ENCODE peak calls at places on chromosomes 12 and 14, in six cellular contexts. T, U, Z, Q, O and P are unnamed samples.

GRCh38 chr12:65637774-65638173 is 186.5 kb upstream of the HMGA2 start:
- DNase-seq in T (no peak), U (no peak), Z (peak; percentile 71), Q (peak; percentile 86), O (no peak), P (no peak)

GRCh38 chr14:83071888-83072501 is 1538.3 kb upstream of the SEL1L start:
- DNase-seq in T (no peak), U (no peak), Z (peak; percentile 38), Q (peak; percentile 19), O (peak; percentile 14), P (no peak)

GRCh38 chr12:30931222-30931621 is 4.7 kb downstream of the TSPAN11 start:
- DNase-seq in T (no peak), U (no peak), Z (no peak), Q (no peak), O (no peak), P (no peak)

GRCh38 chr12:13273850-13274249 is 77.3 kb downstream of the EMP1 start:
- DNase-seq in T (no peak), U (no peak), Z (no peak), Q (no peak), O (no peak), P (no peak)

GRCh38 chr14:36519431-36520321 is at the start of gene NKX2-1:
- DNase-seq in T (peak; percentile 82), U (peak; percentile 81), Z (no peak), Q (no peak), O (peak; percentile 21), P (no peak)

GRCh38 chr12:131897875-131898274 is 3.5 kb downstream of the ULK1 start:
- DNase-seq in T (no peak), U (no peak), Z (no peak), Q (no peak), O (no peak), P (no peak)

GRCh38 chr12:2057041-2057792 is 4.4 kb downstream of the CACNA1C start:
- DNase-seq in T (peak; percentile 99), U (peak; percentile 96), Z (peak; percentile 65), Q (peak; percentile 62), O (peak; percentile 85), P (no peak)

GRCh38 chr14:64692597-64693350 is 11.4 kb upstream of the PLEKHG3 start:
- DNase-seq in T (no peak), U (no peak), Z (no peak), Q (no peak), O (no peak), P (no peak)

GRCh38 chr14:98984719-98985041 is 287.3 kb downstream of the BCL11B start:
- DNase-seq in T (no peak), U (no peak), Z (no peak), Q (no peak), O (no peak), P (no peak)

GRCh38 chr14:68689426-68689825 is 103.4 kb downstream of the ZFP36L1 start:
- DNase-seq in T (no peak), U (no peak), Z (no peak), Q (no peak), O (no peak), P (no peak)

GRCh38 chr14:92888896-92889295 is 34.1 kb upstream of the CHGA start:
- DNase-seq in T (no peak), U (no peak), Z (no peak), Q (no peak), O (no peak), P (no peak)

GRCh38 chr12:16454481-16454880 is 107.0 kb downstream of the MGST1 start:
- DNase-seq in T (no peak), U (no peak), Z (no peak), Q (peak; percentile 51), O (no peak), P (peak; percentile 80)

GRCh38 chr14:63078606-63079005 is 33.3 kb upstream of the KCNH5 start:
- DNase-seq in T (no peak), U (no peak), Z (no peak), Q (no peak), O (no peak), P (no peak)

GRCh38 chr12:46435625-46436024 is 63.1 kb upstream of the SLC38A2 start:
- DNase-seq in T (no peak), U (no peak), Z (no peak), Q (no peak), O (no peak), P (no peak)

GRCh38 chr14:21999400-21999799 is 325.8 kb upstream of the OR4E1 start:
- DNase-seq in T (no peak), U (no peak), Z (no peak), Q (no peak), O (no peak), P (no peak)

DNA sequence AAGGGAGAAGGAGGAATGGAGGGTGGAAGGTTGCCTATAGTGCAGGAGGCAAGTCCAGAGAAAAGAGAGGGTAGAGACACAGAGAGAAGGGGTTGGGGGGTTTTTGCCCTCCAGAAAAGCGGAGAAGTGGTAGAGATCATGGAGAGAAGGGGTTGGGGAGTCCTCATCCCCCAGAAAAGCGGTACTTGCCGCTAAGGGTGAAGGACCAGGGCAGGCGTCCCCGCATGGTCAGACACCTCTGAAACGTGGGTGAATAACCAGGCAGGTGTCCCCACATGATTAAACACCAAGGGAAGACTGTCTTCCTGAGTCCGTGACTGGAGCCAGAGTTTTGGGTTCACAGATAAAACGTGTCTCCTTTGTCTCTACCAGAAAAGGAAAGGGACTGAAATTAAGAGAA is 439.0 kb downstream of the SOX5 start:
- DNase-seq in T (no peak), U (no peak), Z (no peak), Q (no peak), O (no peak), P (no peak)
- H2BK120ac ChIP-seq in T (no peak overlapping the region), U (no peak overlapping the region), Z (no peak overlapping the region), Q (no peak overlapping the region), O (no peak overlapping the region), P (no peak overlapping the region)

GRCh38 chr12:38614171-38614570 is 291.2 kb downstream of the CPNE8 start:
- DNase-seq in T (no peak), U (no peak), Z (no peak), Q (no peak), O (no peak), P (no peak)

GRCh38 chr12:38610808-38611350 is 294.3 kb downstream of the ALG10B start:
- DNase-seq in T (no peak), U (no peak), Z (no peak), Q (no peak), O (no peak), P (no peak)
- H3K27ac ChIP-seq in T (no peak overlapping the region), U (no peak overlapping the region), Z (no peak overlapping the region), Q (no peak overlapping the region), O (no peak overlapping the region), P (no peak overlapping the region)

GRCh38 chr12:3428631-3429030 is 62.4 kb upstream of the PRMT8 start:
- DNase-seq in T (no peak), U (no peak), Z (no peak), Q (no peak), O (no peak), P (no peak)

GRCh38 chr12:3427956-3428355 is 63.0 kb upstream of the PRMT8 start:
- DNase-seq in T (no peak), U (no peak), Z (no peak), Q (no peak), O (no peak), P (no peak)

GRCh38 chr12:3432868-3433267 is 58.1 kb upstream of the PRMT8 start:
- DNase-seq in T (no peak), U (peak; percentile 35), Z (no peak), Q (no peak), O (no peak), P (no peak)

GRCh38 chr12:3432176-3432742 is 58.7 kb upstream of the PRMT8 start:
- DNase-seq in T (no peak), U (peak; percentile 86), Z (no peak), Q (no peak), O (no peak), P (no peak)

GRCh38 chr12:3431685-3432084 is 59.3 kb upstream of the PRMT8 start:
- DNase-seq in T (no peak), U (no peak), Z (no peak), Q (no peak), O (no peak), P (no peak)
- H2AFZ ChIP-seq in T (peak overlapping the region; percentile 93), U (no peak overlapping the region), Z (no peak overlapping the region), Q (peak overlapping the region; percentile 44), O (peak overlapping the region; percentile 85), P (no peak overlapping the region)

DNA sequence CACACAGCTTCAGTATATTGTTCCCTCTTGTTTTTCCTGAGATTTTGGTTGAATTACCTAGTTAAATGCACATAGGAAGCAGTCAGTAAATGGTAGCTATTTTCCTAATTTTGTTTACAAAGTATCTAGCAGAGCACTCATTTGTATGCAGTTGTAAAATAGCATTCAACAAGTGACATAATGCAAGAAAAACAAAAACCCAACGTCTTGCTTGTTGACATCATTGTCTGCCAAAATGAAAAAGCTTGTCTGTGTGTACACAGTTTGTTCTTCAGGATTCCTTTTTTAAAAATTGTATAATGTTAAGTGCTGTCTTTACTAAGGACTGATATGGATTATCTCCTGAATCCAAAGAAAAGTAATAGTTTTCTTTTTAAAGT is 2.7 kb downstream of the VRTN start:
- DNase-seq in T (no peak), U (no peak), Z (no peak), Q (no peak), O (no peak), P (no peak)
- H2BK120ac ChIP-seq in T (no peak overlapping the region), U (no peak overlapping the region), Z (no peak overlapping the region), Q (no peak overlapping the region), O (no peak overlapping the region), P (no peak overlapping the region)

GRCh38 chr12:106976013-106976658 is 10.8 kb downstream of the MTERF2 start:
- DNase-seq in T (no peak), U (no peak), Z (peak; percentile 50), Q (peak; percentile 80), O (no peak), P (no peak)
- H3K27ac ChIP-seq in T (no peak overlapping the region), U (no peak overlapping the region), Z (peak overlapping the region; percentile 28), Q (no peak overlapping the region), O (no peak overlapping the region), P (no peak overlapping the region)

GRCh38 chr12:92696240-92696639 is 6.5 kb upstream of the PLEKHG7 start:
- DNase-seq in T (no peak), U (no peak), Z (peak; percentile 54), Q (peak; percentile 52), O (no peak), P (no peak)

GRCh38 chr12:92695056-92695455 is 7.7 kb upstream of the PLEKHG7 start:
- DNase-seq in T (no peak), U (no peak), Z (no peak), Q (no peak), O (no peak), P (no peak)

GRCh38 chr12:92695577-92695976 is 7.2 kb upstream of the PLEKHG7 start:
- DNase-seq in T (no peak), U (no peak), Z (no peak), Q (no peak), O (no peak), P (no peak)

GRCh38 chr12:92690601-92691000 is 12.2 kb upstream of the PLEKHG7 start:
- DNase-seq in T (no peak), U (no peak), Z (no peak), Q (no peak), O (no peak), P (no peak)
- H2AFZ ChIP-seq in T (no peak overlapping the region), U (no peak overlapping the region), Z (no peak overlapping the region), Q (no peak overlapping the region), O (no peak overlapping the region), P (no peak overlapping the region)

GRCh38 chr12:92991134-92991533 is 62.0 kb upstream of the EEA1 start:
- DNase-seq in T (no peak), U (no peak), Z (no peak), Q (no peak), O (no peak), P (no peak)
- H2BK120ac ChIP-seq in T (no peak overlapping the region), U (no peak overlapping the region), Z (no peak overlapping the region), Q (peak overlapping the region; percentile 38), O (no peak overlapping the region), P (no peak overlapping the region)